ENCODE peak calls at places on chromosomes 12 and 14, in nine cellular contexts. W, Z, A, Q, E, J, Y, V and D are unnamed samples.

GRCh38 chr12:130987151-130987931 is 33.6 kb downstream of the ADGRD1 start:
- DNase-seq in Y (no peak), E (no peak), J (peak), Q (peak), Z (no peak), V (no peak), A (no peak), W (no peak), D (no peak)

GRCh38 chr14:64060648-64061096 is 207.9 kb downstream of the SYNE2 start:
- DNase-seq in A (no peak), W (peak), Y (peak), E (no peak), Q (no peak), J (no peak), Z (no peak), V (no peak), D (peak)

GRCh38 chr12:26205946-26206345 is 10.6 kb downstream of the SSPN start:
- DNase-seq in A (no peak), Z (no peak), E (no peak), V (no peak), W (no peak), J (no peak), Y (no peak), Q (no peak), D (no peak)

GRCh38 chr14:65824285-65824977 is 411.9 kb downstream of the FUT8 start:
- DNase-seq in W (peak), V (no peak), Z (peak), Q (no peak), J (no peak), E (no peak), A (no peak), Y (no peak), D (peak)

GRCh38 chr12:23757541-23757962 is 191.9 kb downstream of the SOX5 start:
- DNase-seq in Y (no peak), A (no peak), V (no peak), W (no peak), Z (no peak), J (no peak), Q (no peak), E (no peak), D (no peak)

GRCh38 chr12:68048648-68049297 is 59.5 kb downstream of the IFNG-AS1 start:
- DNase-seq in W (no peak), Z (no peak), A (no peak), E (no peak), V (no peak), Y (no peak), J (no peak), Q (no peak), D (no peak)

GRCh38 chr12:68420225-68421008 is 88.3 kb upstream of the MDM1 start:
- DNase-seq in V (no peak), Z (no peak), W (peak), E (no peak), A (no peak), J (peak), Q (no peak), Y (no peak), D (no peak)

GRCh38 chr12:38528527-38528926 is 212.0 kb downstream of the ALG10B start:
- DNase-seq in W (no peak), E (no peak), Z (no peak), J (no peak), Y (no peak), A (no peak), V (no peak), Q (no peak), D (no peak)

GRCh38 chr12:93198086-93198485 is 179.6 kb upstream of the NUDT4 start:
- DNase-seq in W (no peak), J (no peak), V (no peak), Q (no peak), Y (peak), Z (no peak), E (no peak), A (no peak), D (no peak)

GRCh38 chr12:16150290-16150689 is 127.2 kb downstream of the SLC15A5 start:
- DNase-seq in Y (no peak), V (no peak), J (no peak), A (no peak), Q (no peak), E (no peak), Z (no peak), W (no peak), D (no peak)

GRCh38 chr12:69563166-69563762 is 22.0 kb upstream of the CCT2 start:
- DNase-seq in V (no peak), Z (no peak), A (no peak), J (no peak), W (no peak), Y (no peak), Q (no peak), E (no peak), D (no peak)

DNA sequence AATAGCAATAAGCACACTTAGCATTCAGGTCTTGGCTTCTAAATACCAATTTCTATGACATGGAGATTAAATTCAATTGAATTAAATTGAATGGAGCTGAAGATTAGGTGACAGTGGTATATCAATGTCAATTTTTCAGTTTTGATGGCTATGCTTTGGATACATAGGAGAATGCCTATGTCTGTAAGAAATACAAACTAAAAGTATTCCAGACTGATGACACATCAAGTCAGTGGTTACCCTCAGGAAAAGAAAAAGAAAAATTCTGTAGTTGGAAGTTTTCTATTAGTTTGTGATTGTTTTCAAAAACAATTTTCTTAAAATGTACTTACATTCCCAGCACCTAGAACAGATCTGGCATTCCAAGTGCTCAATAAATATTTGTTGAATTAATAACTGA is 4.9 kb upstream of the DCAF4 start:
- DNase-seq in Y (no peak), V (no peak), J (no peak), W (no peak), Z (no peak), Q (no peak), A (no peak), E (no peak), D (no peak)
- H3K4me3 ChIP-seq in Y (no peak), V (no peak), J (no peak), W (no peak), Z (no peak), Q (no peak), A (no peak), E (no peak), D (no peak)

GRCh38 chr14:50532502-50533313 is at the start of gene MAP4K5:
- DNase-seq in V (peak), Q (peak), Y (peak), Z (peak), W (peak), A (peak), E (peak), J (peak), D (peak)
- TF ChIP-seq POLR2A in V (no peak), Q (peak), Y (peak), Z (peak), W (no peak), A (no peak), E (peak), J (peak), D (peak)

DNA sequence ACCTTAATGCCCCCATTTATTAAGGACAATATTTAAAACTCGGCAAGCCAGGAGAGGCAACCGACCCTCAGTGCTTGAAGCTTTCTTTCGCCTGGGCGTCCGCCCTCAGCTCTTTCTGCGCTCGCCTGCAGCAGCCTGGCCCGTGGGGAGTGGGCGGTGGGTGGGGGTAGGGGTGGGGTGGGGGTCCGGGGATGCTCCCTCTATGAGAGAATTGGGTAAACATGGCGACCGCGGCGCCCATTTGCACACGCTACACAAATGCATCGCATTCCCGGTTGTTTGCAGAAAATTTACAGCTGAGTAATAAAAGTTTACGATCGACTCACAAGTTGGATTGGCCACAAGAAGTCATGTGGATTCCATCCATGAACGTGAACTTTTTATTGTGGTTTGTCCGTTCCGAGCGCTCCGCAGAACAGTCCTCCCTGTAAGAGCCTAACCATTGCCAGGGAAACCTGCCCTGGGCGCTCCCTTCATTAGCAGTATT is 7.7 kb downstream of the HOXC8 start:
- DNase-seq in A (no peak), Y (no peak), Q (no peak), W (peak), J (no peak), E (no peak), Z (no peak), V (no peak), D (no peak)
- H3K4me3 ChIP-seq in A (peak), Y (no peak), Q (peak), W (peak), J (no peak), E (peak), Z (peak), V (peak), D (no peak)

GRCh38 chr14:55270832-55271571 is at the start of gene FBXO34:
- DNase-seq in E (peak), J (peak), Z (peak), V (peak), Q (peak), Y (peak), A (peak), W (peak), D (peak)

GRCh38 chr14:55272922-55273321 is 1.7 kb downstream of the FBXO34 start:
- DNase-seq in W (no peak), Y (no peak), V (no peak), A (no peak), Q (no peak), J (no peak), E (no peak), Z (no peak), D (no peak)

GRCh38 chr14:55274144-55274543 is 2.9 kb downstream of the FBXO34 start:
- DNase-seq in E (no peak), Y (no peak), J (no peak), Z (no peak), Q (no peak), A (no peak), W (no peak), V (no peak), D (no peak)

GRCh38 chr14:55272415-55272786 is 1.2 kb downstream of the FBXO34 start:
- DNase-seq in V (no peak), J (no peak), Z (no peak), Y (no peak), Q (no peak), A (no peak), E (no peak), W (no peak), D (no peak)

GRCh38 chr14:55271572-55272414 is 572 bp downstream of the FBXO34 start:
- DNase-seq in W (peak), Q (peak), A (peak), V (peak), E (peak), J (peak), Y (peak), Z (peak), D (peak)
- TF ChIP-seq POLR2A in W (no peak), Q (no peak), A (no peak), V (no peak), E (peak), J (peak), Y (peak), Z (peak), D (peak)

GRCh38 chr12:116590561-116590960 is 31.4 kb downstream of the MAP1LC3B2 start:
- DNase-seq in A (no peak), Q (no peak), W (no peak), Y (no peak), E (no peak), V (no peak), Z (no peak), J (no peak), D (no peak)
- H3K4me3 ChIP-seq in A (no peak), Q (no peak), W (no peak), Y (no peak), E (no peak), V (no peak), Z (no peak), J (no peak), D (no peak)

DNA sequence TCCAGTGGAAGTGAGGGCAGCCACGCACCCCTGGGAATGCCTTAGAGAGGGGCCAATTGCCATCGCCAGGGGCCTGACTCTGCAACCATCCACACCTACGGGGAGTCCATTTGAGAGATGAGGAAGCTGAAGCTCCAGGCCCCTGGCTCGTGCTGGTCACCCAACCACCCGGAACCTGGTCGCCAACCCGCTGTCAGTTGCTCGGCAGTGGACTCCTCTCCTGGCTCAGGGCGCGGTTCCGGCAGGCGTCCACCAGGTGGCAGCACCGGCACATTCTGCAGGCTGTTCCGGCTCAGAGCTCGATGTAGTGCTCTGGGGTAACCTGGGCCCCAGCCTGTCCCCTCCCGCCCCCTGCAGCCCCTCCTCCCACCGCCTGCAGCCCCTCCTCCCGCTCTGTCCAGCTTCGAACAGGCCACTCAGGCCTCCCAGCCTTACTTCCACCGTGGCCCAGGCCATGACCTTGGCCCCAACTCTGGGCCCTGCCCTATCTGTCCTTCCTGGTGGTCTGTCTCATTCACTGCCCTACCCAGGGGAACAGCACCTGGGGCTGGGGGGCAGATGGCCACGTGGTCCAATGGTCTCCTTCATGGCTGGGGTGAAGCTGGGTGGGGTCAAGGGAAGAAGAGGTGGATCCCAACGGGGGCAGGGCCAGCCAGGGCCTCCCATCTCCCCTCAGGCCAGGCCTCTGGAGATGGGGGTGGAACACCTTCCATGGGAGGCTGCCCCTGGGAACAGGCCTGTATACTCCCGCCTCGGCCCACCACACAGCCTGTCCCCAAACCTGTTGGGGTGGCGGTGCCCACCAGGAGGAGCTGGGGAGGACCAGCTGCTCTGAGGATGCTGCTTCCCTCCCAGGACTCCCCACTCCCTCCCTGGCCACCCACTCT is 15.7 kb downstream of the SIVA1 start:
- DNase-seq in V (peak), A (peak), J (peak), Y (peak), W (peak), Z (peak), Q (peak), E (peak), D (peak)
- TF ChIP-seq POLR2A in V (no peak), A (no peak), J (no peak), Y (peak), W (no peak), Z (no peak), Q (no peak), E (no peak), D (no peak)

GRCh38 chr14:68686724-68687123 is 106.1 kb downstream of the ZFP36L1 start:
- DNase-seq in A (no peak), Y (no peak), J (peak), V (no peak), Z (no peak), E (no peak), Q (peak), W (no peak), D (no peak)

GRCh38 chr14:68687746-68688145 is 105.1 kb downstream of the ZFP36L1 start:
- DNase-seq in A (no peak), Y (no peak), E (no peak), V (no peak), J (peak), Q (peak), W (no peak), Z (no peak), D (no peak)

GRCh38 chr14:68684466-68685418 is 108.1 kb downstream of the ZFP36L1 start:
- DNase-seq in J (peak), Z (no peak), A (no peak), Q (no peak), E (no peak), W (no peak), V (no peak), Y (no peak), D (no peak)

GRCh38 chr14:68686212-68686478 is 106.7 kb downstream of the ZFP36L1 start:
- DNase-seq in A (no peak), J (no peak), V (no peak), Q (no peak), E (no peak), Y (no peak), W (no peak), Z (no peak), D (no peak)

GRCh38 chr14:68685419-68686211 is 107.3 kb downstream of the ZFP36L1 start:
- DNase-seq in W (no peak), Q (peak), Z (no peak), A (peak), E (no peak), Y (no peak), V (no peak), J (peak), D (peak)
- H3K4me3 ChIP-seq in W (no peak), Q (no peak), Z (no peak), A (no peak), E (no peak), Y (no peak), V (no peak), J (no peak), D (no peak)

GRCh38 chr14:75001261-75001660 is 1.5 kb upstream of the EIF2B2 start:
- DNase-seq in E (no peak), Y (no peak), W (no peak), Q (no peak), V (no peak), Z (no peak), A (no peak), J (no peak), D (no peak)

GRCh38 chr14:75003250-75004027 is 718 bp downstream of the EIF2B2 start:
- DNase-seq in Y (no peak), V (no peak), Q (no peak), W (no peak), A (no peak), E (no peak), J (no peak), Z (no peak), D (peak)

GRCh38 chr14:75001899-75002298 is 822 bp upstream of the EIF2B2 start:
- DNase-seq in Z (no peak), Q (no peak), Y (no peak), E (no peak), W (no peak), A (no peak), J (no peak), V (no peak), D (no peak)

GRCh38 chr14:75005357-75005756 is 2.6 kb downstream of the EIF2B2 start:
- DNase-seq in A (no peak), J (no peak), Z (no peak), Q (no peak), W (no peak), E (no peak), V (no peak), Y (no peak), D (no peak)

DNA sequence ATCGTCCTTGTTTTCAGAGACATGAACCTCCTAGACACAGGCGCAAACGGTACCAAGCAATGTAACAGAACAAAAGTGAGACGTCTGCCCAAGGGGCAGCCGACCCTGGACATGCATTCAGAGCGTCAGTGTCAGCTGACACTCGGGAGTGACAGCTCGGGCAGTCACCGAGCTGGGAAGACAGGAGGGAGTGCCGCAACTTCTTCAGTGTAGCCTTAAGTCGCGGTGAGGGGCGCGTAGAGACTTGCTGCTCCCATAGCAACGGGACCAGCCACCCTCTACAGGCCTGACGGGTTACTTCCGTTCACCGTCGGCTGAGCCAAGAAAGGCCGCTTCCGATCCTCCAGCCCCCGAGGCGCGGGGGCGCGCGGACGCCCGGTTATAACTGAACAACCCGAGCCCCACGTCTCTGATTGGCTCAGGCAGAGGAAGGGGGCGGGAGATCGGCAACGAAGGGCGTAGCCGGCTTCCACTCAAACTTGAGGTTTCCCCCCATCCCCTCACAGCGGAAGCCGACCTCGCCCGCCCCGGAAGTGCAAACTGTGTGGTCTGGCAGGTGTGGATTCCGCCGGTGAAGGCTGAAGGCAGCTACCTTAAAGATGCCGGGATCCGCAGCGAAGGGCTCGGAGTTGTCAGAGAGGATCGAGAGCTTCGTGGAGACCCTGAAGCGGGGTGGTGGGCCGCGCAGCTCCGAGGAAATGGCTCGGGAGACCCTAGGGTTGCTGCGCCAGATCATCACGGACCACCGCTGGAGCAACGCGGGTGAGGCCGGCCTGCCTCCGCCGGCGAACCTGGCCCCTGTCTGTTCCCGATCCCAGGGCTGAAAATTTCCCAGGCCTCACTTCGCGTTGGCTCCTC is at the start of gene EIF2B2:
- DNase-seq in Q (peak), W (peak), J (peak), Y (peak), A (peak), V (peak), Z (peak), E (peak), D (peak)
- TF ChIP-seq POLR2A in Q (no peak), W (peak), J (peak), Y (peak), A (no peak), V (no peak), Z (no peak), E (no peak), D (peak)